ENCODE peak calls at places on chromosomes 16 and 17, in four cellular contexts. G is cardiac muscle cell; H is CD8-positive, alpha-beta memory T cell; O is mucosa of descending colon. E is an unnamed sample.

GRCh38 chr16:17638134-17638533 is 167.4 kb upstream of the XYLT1 start:
- DNase-seq in G (no peak), O (no peak), H (no peak), E (no peak)

GRCh38 chr17:4833941-4834501 is 881 bp downstream of the MINK1 start:
- DNase-seq in G (peak; percentile 58), O (peak; percentile 60), H (no peak), E (peak; percentile 42)

GRCh38 chr17:78239489-78239931 is 8.1 kb downstream of the TMEM235 start:
- DNase-seq in G (no peak), O (no peak), H (no peak), E (no peak)

GRCh38 chr17:27846042-27846655 is 45.8 kb upstream of the NOS2 start:
- DNase-seq in G (no peak), O (no peak), H (peak; percentile 26), E (no peak)

GRCh38 chr16:50354629-50355456 is 13.9 kb downstream of the BRD7 start:
- DNase-seq in H (no peak), O (no peak), G (peak; percentile 33), E (no peak)

GRCh38 chr17:42843358-42843934 is 934 bp upstream of the AOC2 start:
- DNase-seq in H (no peak), O (no peak), G (peak; percentile 63), E (peak; percentile 47)

GRCh38 chr16:31700200-31700529 is 172.5 kb downstream of the AHSP start:
- DNase-seq in G (no peak), O (no peak), H (no peak), E (no peak)

GRCh38 chr16:15847621-15848175 is 9.1 kb downstream of the MYH11 start:
- DNase-seq in H (no peak), G (no peak), O (no peak), E (no peak)

GRCh38 chr16:4529085-4530060 is 9.2 kb downstream of the CDIP1 start:
- DNase-seq in O (no peak), H (no peak), G (peak; percentile 54), E (no peak)

GRCh38 chr16:88963583-88963982 is 13.4 kb downstream of the CBFA2T3 start:
- DNase-seq in H (no peak), O (no peak), G (no peak), E (no peak)

GRCh38 chr17:20965492-20965891 is 77.3 kb downstream of the USP22 start:
- DNase-seq in O (no peak), G (no peak), H (no peak), E (no peak)

GRCh38 chr17:53979991-53980390 is 157.3 kb downstream of the KIF2B start:
- DNase-seq in G (no peak), H (no peak), O (no peak), E (no peak)

GRCh38 chr16:71919033-71919432 is 23.7 kb downstream of the IST1 start:
- DNase-seq in H (no peak), G (no peak), O (no peak), E (no peak)

GRCh38 chr17:64125937-64126336 is 4.0 kb downstream of the ERN1 start:
- DNase-seq in H (no peak), G (no peak), O (no peak), E (no peak)

GRCh38 chr17:11644265-11645212 is 46.3 kb downstream of the DNAH9 start:
- DNase-seq in O (peak; percentile 44), G (peak; percentile 93), H (no peak), E (peak; percentile 89)

GRCh38 chr17:59038734-59039133 is 67.9 kb downstream of the TRIM37 start:
- DNase-seq in H (no peak), O (no peak), G (no peak), E (peak; percentile 33)

GRCh38 chr16:52574105-52574437 is 27.1 kb upstream of the TOX3 start:
- DNase-seq in O (no peak), G (no peak), H (no peak), E (no peak)
- H3K4me1 ChIP-seq in O (peaks cover 13% of the 10 kb centered on the region), G (no peaks in the 10 kb centered on the region), H (no peaks in the 10 kb centered on the region), E (peaks cover 37% of the 10 kb centered on the region)

DNA sequence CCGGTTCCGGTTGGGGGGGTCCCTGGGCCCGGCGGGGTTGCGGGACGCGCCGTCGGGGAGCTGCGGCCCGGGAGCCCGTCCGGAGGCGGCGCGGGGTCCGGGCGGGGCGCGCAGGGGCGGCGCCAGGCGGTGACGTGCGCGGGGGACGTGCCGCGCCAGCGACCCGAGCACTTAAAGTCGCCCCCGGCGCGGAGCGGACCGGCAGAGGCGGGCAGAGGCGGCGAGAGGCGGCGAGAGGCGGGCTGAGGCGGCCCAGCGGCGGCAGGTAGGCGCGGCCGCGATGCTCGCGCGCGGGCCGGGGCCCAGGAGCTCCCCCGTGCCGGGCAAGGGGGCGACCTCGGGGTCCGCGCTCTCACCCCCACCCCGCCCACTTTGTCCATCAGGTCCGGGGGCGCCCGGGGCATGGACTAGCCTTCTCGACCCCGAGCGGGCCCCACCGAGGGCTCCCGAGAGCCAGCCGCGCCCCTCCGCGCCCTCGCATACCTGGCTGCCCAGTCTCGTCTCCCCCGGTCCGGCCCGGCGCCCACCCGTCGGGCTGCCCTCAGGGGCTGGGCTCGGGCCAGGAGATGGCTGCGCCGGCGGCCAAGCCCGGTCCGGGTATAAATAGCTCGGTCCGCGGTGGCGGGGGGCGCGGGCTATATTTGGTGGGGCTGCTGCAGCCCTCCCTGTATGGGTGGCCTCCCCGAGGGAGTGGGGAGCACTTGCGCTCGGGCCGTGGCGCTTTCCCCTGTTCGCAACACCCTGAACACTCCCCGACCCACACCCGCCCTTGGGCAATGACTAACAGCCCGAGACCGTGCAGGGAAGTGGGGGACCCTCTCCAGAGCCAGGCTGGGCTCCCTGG is at the start of gene SLC16A3:
- DNase-seq in G (peak; percentile 88), H (peak; percentile 63), O (peak; percentile 83), E (peak; percentile 20)
- H3K4me1 ChIP-seq in G (peaks cover 30% of the 10 kb centered on the region), H (peaks cover 31% of the 10 kb centered on the region), O (peaks cover 43% of the 10 kb centered on the region), E (peaks cover 25% of the 10 kb centered on the region)

DNA sequence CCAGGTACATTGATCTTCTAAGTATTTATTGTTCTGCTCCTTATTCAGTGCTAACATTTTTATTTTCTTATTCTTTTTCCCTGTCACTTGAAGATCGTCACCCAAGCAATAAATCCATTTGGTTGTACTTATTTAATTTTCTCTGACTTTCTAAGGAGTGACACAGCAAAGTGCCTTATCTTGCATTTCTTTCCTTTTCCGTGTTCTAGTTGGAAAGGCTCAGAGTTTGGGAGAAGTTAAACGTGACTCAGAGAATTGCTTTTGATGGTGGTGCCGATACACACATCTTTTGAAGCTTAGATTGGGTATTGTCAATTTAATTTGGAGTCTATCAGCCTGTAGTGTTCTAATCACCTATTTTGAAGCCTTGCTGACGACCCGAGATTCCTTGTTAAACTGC is 72.0 kb downstream of the PITPNC1 start:
- DNase-seq in H (no peak), G (no peak), O (no peak), E (no peak)
- H3K4me1 ChIP-seq in H (peaks cover 94% of the 10 kb centered on the region), G (no peaks in the 10 kb centered on the region), O (no peaks in the 10 kb centered on the region), E (peaks cover 8% of the 10 kb centered on the region)

GRCh38 chr16:68247932-68248331 is 2.8 kb downstream of the PLA2G15 start:
- DNase-seq in O (peak; percentile 16), G (no peak), H (no peak), E (no peak)
- H3K4me1 ChIP-seq in O (peaks cover 16% of the 10 kb centered on the region), G (peaks cover 16% of the 10 kb centered on the region), H (peaks cover 19% of the 10 kb centered on the region), E (peaks cover 20% of the 10 kb centered on the region)

DNA sequence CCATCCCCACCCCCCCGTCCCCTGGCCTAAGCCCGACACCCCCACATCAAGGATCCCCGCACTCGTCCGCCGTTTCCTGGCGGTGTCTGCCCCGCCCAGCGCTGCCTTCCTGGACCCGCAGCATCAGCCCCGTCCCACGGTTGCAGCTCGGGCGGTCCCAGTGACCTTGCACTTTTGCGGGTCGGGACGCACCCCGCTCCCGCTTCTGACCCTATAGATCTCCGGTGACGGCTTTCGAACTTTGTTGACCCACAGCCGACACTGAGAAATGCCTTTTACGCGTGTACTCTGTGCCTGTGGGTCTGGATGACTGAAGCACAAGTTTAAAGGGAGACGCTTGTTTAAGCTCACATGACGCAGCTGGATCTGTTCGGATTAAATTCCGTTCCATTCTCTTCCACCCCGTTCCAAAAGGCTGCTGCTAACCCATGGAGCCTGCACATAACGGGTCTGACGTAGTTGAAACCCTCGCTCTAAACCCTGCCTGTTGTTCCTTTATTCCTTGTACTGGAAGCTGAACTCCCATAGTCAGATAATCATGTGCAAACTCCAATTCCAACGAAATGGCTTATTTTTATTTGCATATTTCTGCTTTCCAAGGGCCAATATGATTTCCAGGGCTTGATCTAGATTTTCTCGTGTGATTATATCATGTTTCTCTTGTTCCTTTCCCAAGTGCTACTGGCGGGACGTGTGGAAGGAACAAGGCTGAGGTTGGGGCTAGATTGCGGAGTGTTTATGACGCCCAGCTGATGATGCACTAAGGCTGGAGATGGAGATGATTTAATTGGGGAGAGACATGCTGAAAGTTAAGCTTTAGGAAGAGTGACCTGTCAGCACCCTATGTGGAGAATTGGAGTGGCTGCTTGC is 834 bp downstream of the FLYWCH1 start:
- DNase-seq in G (peak; percentile 44), O (peak; percentile 65), H (peak; percentile 30), E (peak; percentile 33)
- H3K4me1 ChIP-seq in G (peaks cover 8% of the 10 kb centered on the region), O (peaks cover 2% of the 10 kb centered on the region), H (peaks cover 16% of the 10 kb centered on the region), E (peaks cover 20% of the 10 kb centered on the region)

E was measured in body of pancreas.